ENCODE peak calls at places on chromosomes 16 and 17, in eight cellular contexts. J is epithelial cell of prostate, O is OCI-M1, A is thyroid gland, V is HAP-1, N is DMS 273 treated with DMSO at 0.1 percent for 48 hours, R is SHP77 treated with DMSO at 0.1 percent for 48 hours, Y is B cell. W is an unnamed sample.

GRCh38 chr17:144936-145670 is 7.7 kb downstream of the SCGB1C2 start:
- DNase-seq in J (no peak), O (no peak), A (no peak), V (no peak), N (no peak), R (no peak), Y (no peak), W (no peak)

GRCh38 chr16:67865318-67865717 is 7.5 kb upstream of the EDC4 start:
- DNase-seq in J (no peak), O (peak; percentile 38), A (peak; percentile 19), V (no peak), N (no peak), R (no peak), Y (no peak), W (no peak)

GRCh38 chr17:7988750-7989178 is 13.7 kb upstream of the GUCY2D start:
- DNase-seq in J (peak; percentile 12), O (peak; percentile 95), A (no peak), V (peak; percentile 76), N (peak; percentile 24), R (peak; percentile 79), Y (peak; percentile 87), W (peak; percentile 28)

GRCh38 chr17:77409282-77410161 is 268.8 kb downstream of the SEC14L1 start:
- DNase-seq in J (no peak), O (no peak), A (peak; percentile 64), V (no peak), N (no peak), R (no peak), Y (no peak), W (no peak)

GRCh38 chr17:53996896-53997295 is 174.2 kb downstream of the KIF2B start:
- DNase-seq in J (no peak), O (no peak), A (no peak), V (no peak), N (no peak), R (no peak), Y (no peak), W (no peak)

GRCh38 chr17:76927982-76928381 is 59.8 kb downstream of the MGAT5B start:
- DNase-seq in J (no peak), O (no peak), A (no peak), V (no peak), N (no peak), R (no peak), Y (no peak), W (no peak)

GRCh38 chr17:49681336-49681735 is 3.4 kb upstream of the SPOP start:
- DNase-seq in J (no peak), O (no peak), A (no peak), V (no peak), N (no peak), R (no peak), Y (no peak), W (no peak)

GRCh38 chr16:52497067-52497816 is 49.7 kb downstream of the TOX3 start:
- DNase-seq in J (peak; percentile 5), O (no peak), A (no peak), V (peak; percentile 97), N (peak; percentile 72), R (peak; percentile 95), Y (no peak), W (no peak)

GRCh38 chr17:11430766-11431165 is 167.5 kb upstream of the DNAH9 start:
- DNase-seq in J (no peak), O (no peak), A (no peak), V (no peak), N (no peak), R (no peak), Y (no peak), W (no peak)

GRCh38 chr16:65497571-65497970 is 375.7 kb upstream of the CDH11 start:
- DNase-seq in J (no peak), O (no peak), A (no peak), V (no peak), N (no peak), R (no peak), Y (no peak), W (no peak)

GRCh38 chr17:73754886-73755285 is 110.6 kb upstream of the SDK2 start:
- DNase-seq in J (no peak), O (no peak), A (no peak), V (no peak), N (no peak), R (no peak), Y (no peak), W (no peak)

GRCh38 chr17:4914009-4914408 is 11.1 kb upstream of the CHRNE start:
- DNase-seq in J (no peak), O (peak; percentile 21), A (no peak), V (no peak), N (no peak), R (no peak), Y (no peak), W (no peak)

GRCh38 chr17:55175788-55176425 is 88.9 kb upstream of the HLF start:
- DNase-seq in J (no peak), O (no peak), A (no peak), V (no peak), N (no peak), R (peak; percentile 44), Y (peak; percentile 37), W (no peak)

GRCh38 chr16:769934-770333 is 9.4 kb downstream of the MSLN start:
- DNase-seq in J (no peak), O (no peak), A (no peak), V (no peak), N (no peak), R (no peak), Y (no peak), W (no peak)

GRCh38 chr17:42529054-42529453 is 7.0 kb upstream of the NAGLU start:
- DNase-seq in J (no peak), O (no peak), A (no peak), V (no peak), N (no peak), R (no peak), Y (no peak), W (no peak)

GRCh38 chr16:85955566-85955965 is 56.6 kb downstream of the IRF8 start:
- DNase-seq in J (no peak), O (no peak), A (no peak), V (no peak), N (no peak), R (no peak), Y (peak; percentile 51), W (no peak)

W was measured in T follicular helper cell.